ENCODE peak calls at places on chromosomes 2 and 18, in nine cellular contexts. X is substantia nigra, A is amniotic stem cell, H is HFF-Myc, I is mucosa of gallbladder, F is kidney, B is NCI-H2081, T is stomach, M is hypothalamus. Z is an unnamed sample.

GRCh38 chr2:19541884-19542283 is 183.5 kb upstream of the OSR1 start:
- DNase-seq in A (no peak), H (no peak), M (no peak), B (no peak), I (no peak), F (no peak), X (no peak), T (no peak), Z (no peak)

GRCh38 chr2:239129147-239129896 is 271.5 kb downstream of the HDAC4 start:
- DNase-seq in X (no peak), B (no peak), M (no peak), T (no peak), I (no peak), F (no peak), A (no peak), H (no peak), Z (no peak)

GRCh38 chr2:135121016-135121657 is 69.0 kb downstream of the RAB3GAP1 start:
- DNase-seq in T (no peak), X (no peak), B (peak), M (no peak), A (no peak), F (no peak), H (no peak), I (no peak), Z (no peak)

GRCh38 chr2:68977453-68977852 is 3.0 kb downstream of the GKN1 start:
- DNase-seq in I (no peak), M (no peak), A (no peak), X (no peak), H (no peak), F (no peak), B (no peak), T (no peak), Z (no peak)

GRCh38 chr2:105629634-105630033 is 115.1 kb upstream of the NCK2 start:
- DNase-seq in X (no peak), F (no peak), I (no peak), B (no peak), T (no peak), H (no peak), A (no peak), M (no peak), Z (no peak)

GRCh38 chr2:173657996-173658717 is 303.5 kb downstream of the CDCA7 start:
- DNase-seq in I (no peak), F (no peak), M (no peak), B (no peak), A (peak), T (no peak), H (peak), X (no peak), Z (no peak)

GRCh38 chr2:15825276-15826060 is 114.9 kb upstream of the MYCN start:
- DNase-seq in A (no peak), X (no peak), F (no peak), T (no peak), I (no peak), M (no peak), B (no peak), H (no peak), Z (no peak)

GRCh38 chr2:230885467-230886130 is 20.9 kb downstream of the ITM2C start:
- DNase-seq in I (no peak), X (no peak), B (peak), A (no peak), T (no peak), F (peak), M (no peak), H (peak), Z (no peak)

GRCh38 chr2:178194600-178195389 is 483 bp downstream of the OSBPL6 start:
- DNase-seq in B (peak), H (no peak), F (peak), T (peak), M (peak), X (peak), A (peak), I (peak), Z (no peak)

GRCh38 chr2:171864357-171864985 is 29.6 kb downstream of the SLC25A12 start:
- DNase-seq in B (peak), H (no peak), A (no peak), F (no peak), X (no peak), M (no peak), I (no peak), T (no peak), Z (no peak)

GRCh38 chr18:8162797-8163196 is 446.4 kb upstream of the RAB12 start:
- DNase-seq in M (no peak), F (no peak), X (no peak), H (no peak), T (no peak), A (no peak), I (no peak), B (peak), Z (no peak)

GRCh38 chr2:61354486-61355197 is 116.2 kb downstream of the USP34 start:
- DNase-seq in H (no peak), A (no peak), I (no peak), F (no peak), M (no peak), X (no peak), B (no peak), T (no peak), Z (no peak)

GRCh38 chr2:233418761-233419625 is 64.7 kb downstream of the DGKD start:
- DNase-seq in A (no peak), T (peak), M (no peak), F (no peak), B (peak), I (peak), X (no peak), H (peak), Z (no peak)

GRCh38 chr2:145060876-145061275 is 541.0 kb upstream of the ZEB2 start:
- DNase-seq in F (no peak), I (no peak), T (no peak), X (no peak), B (no peak), A (no peak), H (no peak), M (no peak), Z (no peak)

GRCh38 chr18:51427012-51427411 is 229.5 kb upstream of the MEX3C start:
- DNase-seq in X (no peak), B (no peak), T (no peak), F (no peak), I (no peak), M (no peak), H (no peak), A (no peak), Z (no peak)

GRCh38 chr18:39721712-39722111 is 2156.1 kb upstream of the CELF4 start:
- DNase-seq in T (no peak), H (no peak), I (no peak), A (no peak), F (no peak), X (no peak), M (no peak), B (no peak), Z (no peak)

GRCh38 chr2:136238214-136238551 is 120.2 kb upstream of the CXCR4 start:
- DNase-seq in M (no peak), B (no peak), H (no peak), X (no peak), F (no peak), I (no peak), A (no peak), T (no peak), Z (no peak)

GRCh38 chr2:201697899-201698298 is 545 bp downstream of the MPP4 start:
- DNase-seq in H (peak), I (no peak), F (no peak), A (peak), M (no peak), T (no peak), B (no peak), X (no peak), Z (no peak)

GRCh38 chr2:143480586-143481230 is 351.5 kb downstream of the ARHGAP15 start:
- DNase-seq in T (no peak), B (no peak), A (no peak), H (no peak), X (no peak), M (no peak), I (no peak), F (no peak), Z (no peak)

GRCh38 chr18:22613788-22614187 is 196.1 kb upstream of the CTAGE1 start:
- DNase-seq in A (no peak), T (no peak), I (no peak), F (no peak), M (no peak), B (no peak), H (no peak), X (no peak), Z (no peak)

GRCh38 chr2:239727182-239727775 is 297.9 kb downstream of the NDUFA10 start:
- DNase-seq in F (peak), H (no peak), T (no peak), I (no peak), A (no peak), X (no peak), M (no peak), B (no peak), Z (peak)

GRCh38 chr2:10307561-10308156 is 5.0 kb downstream of the HPCAL1 start:
- DNase-seq in I (no peak), B (no peak), T (peak), A (no peak), F (no peak), M (no peak), H (no peak), X (no peak), Z (no peak)

GRCh38 chr2:99971326-99971965 is 170.9 kb downstream of the AFF3 start:
- DNase-seq in A (no peak), M (no peak), F (no peak), B (peak), H (no peak), I (no peak), T (no peak), X (no peak), Z (no peak)

GRCh38 chr2:206805922-206806607 is 40.7 kb downstream of the FASTKD2 start:
- DNase-seq in X (no peak), B (no peak), M (no peak), F (no peak), H (peak), I (no peak), T (no peak), A (no peak), Z (no peak)

GRCh38 chr2:200159829-200160781 is 146.4 kb upstream of the SPATS2L start:
- DNase-seq in A (no peak), T (no peak), F (no peak), B (no peak), I (no peak), H (no peak), X (no peak), M (no peak), Z (no peak)

GRCh38 chr2:62801814-62802524 is 96.5 kb downstream of the EHBP1 start:
- DNase-seq in X (no peak), A (no peak), F (no peak), T (no peak), B (no peak), M (no peak), H (no peak), I (no peak), Z (no peak)

GRCh38 chr2:42569883-42570282 is 1.5 kb downstream of the MTA3 start:
- DNase-seq in B (peak), H (no peak), X (no peak), I (no peak), A (no peak), F (no peak), T (no peak), M (no peak), Z (no peak)

GRCh38 chr2:204115692-204116091 is 179.1 kb downstream of the ICOS start:
- DNase-seq in M (no peak), B (peak), X (no peak), I (no peak), F (no peak), H (no peak), A (no peak), T (no peak), Z (no peak)

GRCh38 chr2:39919511-39920317 is 140.7 kb upstream of the THUMPD2 start:
- DNase-seq in H (no peak), A (no peak), B (no peak), T (no peak), F (no peak), I (no peak), X (no peak), M (no peak), Z (peak)